ENCODE peak calls at places on chromosomes 12 and 14, in four cellular contexts. A is GM12891, G is GM12878, R is K562. P is an unnamed sample.

GRCh38 chr12:57173089-57173488 is 25.7 kb upstream of the LRP1-AS start:
- DNase-seq in A (no peak), G (no peak), R (peak), P (peak)

GRCh38 chr14:60164717-60165546 is at the start of gene DHRS7:
- DNase-seq in A (peak), G (peak), R (peak), P (peak)

GRCh38 chr12:106436183-106436582 is 78.6 kb downstream of the POLR3B start:
- DNase-seq in A (no peak), G (no peak), R (no peak), P (peak)

GRCh38 chr12:121791671-121792496 is 1.6 kb downstream of the RHOF start:
- DNase-seq in A (no peak), G (no peak), R (no peak), P (peak)

GRCh38 chr12:52210186-52210924 is 18.5 kb upstream of the KRT80 start:
- DNase-seq in A (no peak), G (no peak), R (no peak), P (no peak)

GRCh38 chr12:92132282-92132681 is 13.4 kb downstream of the BTG1 start:
- DNase-seq in A (no peak), G (no peak), R (no peak), P (no peak)

GRCh38 chr14:92425101-92425500 is 88.5 kb upstream of the RIN3 start:
- DNase-seq in A (no peak), G (no peak), R (no peak), P (no peak)

GRCh38 chr12:90299121-90299520 is 590.5 kb upstream of the ATP2B1 start:
- DNase-seq in A (no peak), G (peak), R (no peak), P (no peak)

GRCh38 chr14:39372656-39373055 is 59.6 kb downstream of the FBXO33 start:
- DNase-seq in A (no peak), G (no peak), R (no peak), P (no peak)

GRCh38 chr12:121787063-121787774 is 6.3 kb downstream of the RHOF start:
- DNase-seq in A (no peak), G (no peak), R (no peak), P (peak)

GRCh38 chr14:35378638-35379568 is 25.6 kb downstream of the NFKBIA start:
- DNase-seq in A (no peak), G (no peak), R (no peak), P (no peak)

GRCh38 chr12:46664771-46665287 is 161.0 kb downstream of the SLC38A4 start:
- DNase-seq in A (no peak), G (peak), R (peak), P (peak)

GRCh38 chr14:84591827-84592540 is 938.0 kb upstream of the FLRT2 start:
- DNase-seq in A (no peak), G (no peak), R (no peak), P (no peak)

GRCh38 chr12:57590892-57591566 is at the start of gene PIP4K2C:
- DNase-seq in A (peak), G (peak), R (peak), P (peak)

GRCh38 chr12:50568338-50569155 is 63.8 kb downstream of the DIP2B start:
- DNase-seq in A (no peak), G (no peak), R (no peak), P (no peak)

GRCh38 chr14:56294125-56294524 is 175.9 kb downstream of the PELI2 start:
- DNase-seq in A (no peak), G (no peak), R (no peak), P (no peak)

GRCh38 chr12:108313609-108314331 is 25.3 kb downstream of the CMKLR1 start:
- DNase-seq in A (no peak), G (no peak), R (peak), P (peak)

GRCh38 chr12:51702582-51702981 is 111.5 kb downstream of the SCN8A start:
- DNase-seq in A (no peak), G (no peak), R (no peak), P (no peak)

DNA sequence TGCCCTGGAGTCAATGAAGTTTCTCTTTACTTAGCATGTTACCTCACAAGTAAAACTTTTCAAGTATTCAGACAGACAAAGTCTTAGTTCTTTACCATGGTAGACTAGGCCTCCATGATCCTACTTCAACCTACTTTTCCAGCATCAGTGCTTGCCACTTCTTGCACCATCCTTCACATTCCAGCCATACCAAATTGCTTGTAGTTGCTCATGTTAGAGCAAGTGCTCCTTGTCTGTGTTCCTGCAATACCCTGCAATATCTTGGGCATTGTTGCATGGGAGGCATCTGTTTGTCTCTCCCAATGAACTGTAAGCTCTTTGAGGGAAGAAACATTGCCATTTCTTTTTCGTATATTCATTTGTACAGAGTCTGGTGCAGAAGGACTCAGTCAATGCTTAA is 77.9 kb downstream of the SRGAP1 start:
- DNase-seq in A (no peak), G (no peak), R (no peak), P (peak)
- TF ChIP-seq POLR2AphosphoS5 in A (no peak), G (no peak), R (no peak), P (no peak)

GRCh38 chr12:103181366-103182152 is 224.1 kb downstream of the ASCL1 start:
- DNase-seq in A (peak), G (peak), R (no peak), P (no peak)
- TF ChIP-seq SPI1 in A (peak), G (peak), R (no peak), P (no peak)

GRCh38 chr12:68932701-68933563 is at the start of gene CPM:
- DNase-seq in A (peak), G (no peak), R (peak), P (peak)
- TF ChIP-seq POLR2AphosphoS5 in A (no peak), G (no peak), R (no peak), P (no peak)

DNA sequence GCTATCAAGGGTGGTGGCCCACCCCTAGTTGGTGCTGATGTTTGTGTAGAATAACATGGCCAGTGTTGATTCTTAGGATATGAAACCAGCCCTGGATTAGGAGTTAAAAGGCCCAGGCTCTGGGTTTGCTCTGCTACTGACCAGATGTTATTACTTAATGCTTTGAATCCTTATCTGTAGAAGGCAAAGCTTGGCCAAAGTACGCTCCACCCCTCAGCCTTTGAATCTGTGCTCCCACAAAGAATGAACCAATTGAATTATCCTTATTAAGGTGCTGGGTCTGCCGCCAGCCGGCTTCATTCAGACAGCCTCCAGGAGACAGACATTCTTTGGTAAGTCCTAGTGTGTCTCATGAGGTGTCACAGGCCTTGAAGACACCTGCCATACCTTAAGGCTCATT is 41.8 kb downstream of the AKAP3 start:
- DNase-seq in A (no peak), G (no peak), R (peak), P (no peak)
- TF ChIP-seq SPI1 in A (no peak), G (no peak), R (no peak), P (no peak)

DNA sequence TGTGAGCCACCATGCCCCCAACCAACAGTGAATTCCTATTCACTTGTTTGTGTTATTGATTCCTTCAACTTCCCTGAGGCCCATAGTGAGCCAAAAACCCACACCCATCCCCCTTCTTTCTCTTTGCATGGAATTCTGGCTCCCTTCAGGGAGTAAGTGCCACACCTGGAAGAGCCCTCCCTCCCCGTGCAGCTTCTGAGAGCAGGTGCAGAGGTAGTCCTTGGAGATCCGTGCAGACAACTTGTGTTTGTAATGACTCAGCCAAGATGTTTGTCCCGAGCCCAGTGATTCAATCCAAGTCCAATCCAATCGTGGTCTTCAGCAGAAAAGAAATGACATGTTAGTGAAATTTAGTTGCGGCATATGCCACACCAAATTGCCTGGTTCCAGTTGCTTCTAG is 27.4 kb downstream of the GPRC5A start:
- DNase-seq in A (no peak), G (no peak), R (no peak), P (no peak)
- TF ChIP-seq POLR2AphosphoS5 in A (no peak), G (no peak), R (no peak), P (no peak)

GRCh38 chr12:53789570-53789969 is 37.8 kb upstream of the CISTR start:
- DNase-seq in A (no peak), G (no peak), R (no peak), P (no peak)

GRCh38 chr12:53793221-53793620 is 41.4 kb upstream of the CISTR start:
- DNase-seq in A (no peak), G (no peak), R (no peak), P (no peak)

GRCh38 chr12:53795927-53796326 is 44.1 kb upstream of the CISTR start:
- DNase-seq in A (no peak), G (no peak), R (no peak), P (no peak)

GRCh38 chr12:53788892-53789291 is 37.1 kb upstream of the CISTR start:
- DNase-seq in A (no peak), G (no peak), R (no peak), P (no peak)

DNA sequence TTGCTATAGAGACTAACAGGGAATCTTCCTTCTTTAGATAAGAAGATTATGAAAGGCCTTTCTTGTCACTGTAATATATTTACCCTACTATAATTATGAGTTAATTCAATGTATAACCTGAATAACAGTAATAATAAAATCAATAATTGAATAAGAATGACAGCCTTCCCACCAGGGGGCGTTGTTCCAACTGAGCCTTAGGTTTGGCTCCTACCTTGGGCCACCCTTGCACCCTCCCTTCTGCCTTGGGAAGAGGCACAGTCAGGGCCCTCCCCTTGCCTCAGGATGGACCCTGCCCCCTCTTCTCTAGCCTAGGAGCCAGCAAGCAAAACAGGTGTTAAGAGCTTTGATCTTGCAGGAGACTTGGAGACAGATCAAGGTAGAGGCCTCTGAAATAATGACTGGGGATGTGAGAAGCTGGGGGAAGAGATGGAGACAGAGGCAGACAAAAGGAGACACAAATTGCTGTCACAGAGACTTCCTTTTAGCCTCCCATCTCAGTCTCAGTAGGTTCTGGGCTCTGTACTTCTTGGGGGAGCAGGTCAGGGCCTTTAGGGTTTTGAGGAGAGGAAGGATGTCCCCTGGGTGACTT is 40.1 kb upstream of the CISTR start:
- DNase-seq in A (no peak), G (no peak), R (peak), P (peak)
- TF ChIP-seq SPI1 in A (no peak), G (no peak), R (no peak), P (no peak)

GRCh38 chr12:56020437-56021189 is at the start of gene IKZF4:
- DNase-seq in A (no peak), G (no peak), R (peak), P (peak)
- TF ChIP-seq POLR2AphosphoS5 in A (no peak), G (no peak), R (peak), P (no peak)

GRCh38 chr12:112381898-112382796 is at the start of gene HECTD4:
- DNase-seq in A (peak), G (peak), R (peak), P (peak)

GRCh38 chr12:112382866-112383265 is 635 bp upstream of the HECTD4 start:
- DNase-seq in A (no peak), G (no peak), R (no peak), P (no peak)

GRCh38 chr12:112375105-112375504 is 7.1 kb downstream of the HECTD4 start:
- DNase-seq in A (no peak), G (no peak), R (peak), P (no peak)

GRCh38 chr12:112381421-112381897 is 772 bp downstream of the HECTD4 start:
- DNase-seq in A (peak), G (no peak), R (peak), P (no peak)

DNA sequence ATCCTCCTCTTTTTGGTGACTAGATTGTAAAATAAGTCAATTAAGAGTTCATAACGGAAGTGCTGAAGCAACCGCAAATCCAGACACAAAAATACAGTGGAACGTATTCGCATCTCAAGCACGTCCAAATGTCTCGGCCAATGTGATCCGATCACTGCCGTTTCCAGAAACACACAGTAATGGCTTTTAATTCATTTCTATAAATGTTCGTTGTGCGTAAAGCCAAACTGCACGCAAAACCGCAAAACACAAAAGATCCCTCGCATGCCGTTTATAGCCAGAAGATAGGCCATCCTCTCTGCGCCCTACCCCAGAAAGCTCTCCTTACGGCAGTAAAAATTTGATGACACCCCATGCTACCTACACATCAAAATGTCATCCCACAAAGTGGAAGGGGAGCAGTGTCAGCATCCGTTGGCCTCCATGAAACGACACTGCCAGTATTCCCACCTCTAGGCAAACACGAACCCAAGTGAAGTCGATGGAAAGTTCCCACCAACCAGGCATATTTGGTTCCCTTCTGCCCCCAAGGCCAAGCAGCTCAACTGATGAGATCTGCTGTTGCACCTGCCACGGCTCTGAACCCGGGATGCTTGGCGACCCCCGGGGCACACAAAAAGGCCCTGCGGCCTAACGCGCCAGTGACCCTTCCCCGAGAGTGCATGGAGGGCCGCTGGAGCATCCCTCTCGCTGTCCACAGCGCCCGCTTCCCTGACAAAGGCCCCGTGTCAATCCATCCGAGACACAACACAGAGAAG is 1.4 kb downstream of the HECTD4 start:
- DNase-seq in A (no peak), G (no peak), R (peak), P (no peak)
- TF ChIP-seq SPI1 in A (no peak), G (no peak), R (no peak), P (no peak)

GRCh38 chr12:104906695-104907094 is 51.4 kb downstream of the SLC41A2 start:
- DNase-seq in A (no peak), G (no peak), R (no peak), P (no peak)
- TF ChIP-seq POLR2AphosphoS5 in A (no peak), G (no peak), R (no peak), P (no peak)

P was measured in HL-60.